ENCODE peak calls at places on chromosomes 4 and X, in nine cellular contexts. U is stomach, Y is breast epithelium, P is suprapubic skin, F is GM12892, V is sigmoid colon, S is transverse colon, M is HL-60, J is HCT116. E is an unnamed sample.

GRCh38 chr4:176927664-176928063 is 134.9 kb upstream of the VEGFC start:
- DNase-seq in J (no peak), M (no peak), P (no peak), V (no peak), S (no peak), U (no peak), Y (no peak), F (no peak), E (no peak)

GRCh38 chrX:46180258-46180687 is 364.9 kb downstream of the ZNF674 start:
- DNase-seq in V (no peak), Y (no peak), U (no peak), J (peak; percentile 85), P (no peak), S (no peak), F (no peak), M (peak; percentile 65), E (peak; percentile 11)

GRCh38 chrX:106611682-106612402 is at the start of gene RADX:
- DNase-seq in S (peak; percentile 86), Y (peak; percentile 62), V (peak; percentile 88), U (peak; percentile 83), P (peak; percentile 87), F (peak; percentile 25), J (peak; percentile 64), M (no peak), E (peak; percentile 36)

GRCh38 chr4:1979477-1980196 is 29.1 kb downstream of the NELFA start:
- DNase-seq in M (no peak), U (no peak), S (no peak), Y (no peak), V (no peak), P (no peak), J (no peak), F (no peak), E (no peak)

GRCh38 chrX:1394731-1395501 is 3.0 kb upstream of the SLC25A6 start:
- DNase-seq in J (no peak), V (peak; percentile 66), U (no peak), P (peak; percentile 66), Y (peak; percentile 44), S (no peak), F (no peak), M (no peak), E (peak; percentile 32)

GRCh38 chr4:148954011-148954749 is 512.0 kb upstream of the NR3C2 start:
- DNase-seq in F (no peak), J (no peak), M (no peak), Y (no peak), U (no peak), S (peak; percentile 18), V (no peak), P (no peak), E (no peak)

GRCh38 chrX:30649859-30650258 is 3.4 kb upstream of the GK start:
- DNase-seq in J (no peak), S (no peak), V (no peak), U (no peak), P (no peak), F (no peak), M (no peak), Y (no peak), E (no peak)

GRCh38 chr4:128516568-128516967 is 229.0 kb upstream of the PGRMC2 start:
- DNase-seq in P (no peak), F (no peak), J (no peak), M (no peak), U (no peak), S (no peak), Y (no peak), V (no peak), E (no peak)

GRCh38 chrX:276588-277171 is 4.5 kb upstream of the PLCXD1 start:
- DNase-seq in P (no peak), M (no peak), S (peak; percentile 49), V (peak; percentile 71), F (no peak), U (peak; percentile 67), Y (peak; percentile 84), J (no peak), E (peak; percentile 46)

GRCh38 chrX:68428431-68428830 is 4.9 kb downstream of the OPHN1 start:
- DNase-seq in U (no peak), J (no peak), P (no peak), M (no peak), F (no peak), V (no peak), Y (no peak), S (no peak), E (no peak)

GRCh38 chr4:55438314-55438713 is 42.6 kb downstream of the TMEM165 start:
- DNase-seq in P (no peak), U (no peak), Y (no peak), M (no peak), S (no peak), V (no peak), J (no peak), F (no peak), E (no peak)

GRCh38 chr4:158428242-158428641 is 93.4 kb upstream of the RXFP1 start:
- DNase-seq in P (no peak), U (no peak), V (no peak), F (no peak), M (no peak), S (no peak), Y (no peak), J (no peak), E (no peak)

GRCh38 chr4:2846172-2846571 is 2.5 kb downstream of the ADD1 start:
- DNase-seq in S (no peak), M (no peak), F (no peak), J (no peak), U (no peak), P (no peak), V (no peak), Y (no peak), E (no peak)

GRCh38 chrX:23668335-23668734 is 1.0 kb downstream of the PRDX4 start:
- DNase-seq in V (no peak), M (no peak), Y (no peak), F (no peak), U (no peak), S (no peak), J (no peak), P (no peak), E (no peak)

GRCh38 chrX:47481160-47481559 is 1.9 kb downstream of the ZNF41 start:
- DNase-seq in V (peak; percentile 35), J (no peak), P (no peak), Y (no peak), S (no peak), F (no peak), M (no peak), U (no peak), E (no peak)

GRCh38 chr4:74547042-74547441 is 102.1 kb downstream of the AREG start:
- DNase-seq in F (no peak), J (no peak), V (no peak), Y (no peak), P (no peak), U (no peak), M (no peak), S (no peak), E (no peak)

DNA sequence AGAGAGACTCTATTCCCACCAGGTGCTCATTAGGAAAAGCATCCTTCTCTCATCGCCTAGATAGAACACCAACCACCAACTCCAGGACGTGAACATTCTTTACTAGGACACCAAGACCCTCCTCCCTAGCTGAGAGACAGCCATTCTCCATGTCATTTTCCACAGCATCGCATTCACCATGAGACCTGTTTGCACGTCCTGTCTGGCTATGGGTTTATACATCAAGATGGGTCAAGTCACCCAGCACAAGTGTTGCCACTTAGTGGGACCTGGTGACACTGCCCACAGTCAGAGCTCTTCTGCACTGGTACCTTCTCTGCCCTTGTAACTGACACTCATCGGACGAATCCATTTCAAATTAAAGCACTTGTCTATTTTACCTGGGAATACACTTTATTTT is 17.5 kb downstream of the LRP2BP start:
- DNase-seq in M (no peak), S (no peak), F (no peak), J (no peak), Y (no peak), P (no peak), U (no peak), V (no peak), E (no peak)
- TF ChIP-seq POLR2AphosphoS5 in M (no peak), S (no peak), F (peak; percentile 69), J (no peak), Y (no peak), P (no peak), U (no peak), V (no peak), E (no peak)

GRCh38 chrX:140767646-140768045 is 58.1 kb downstream of the LINC00632 start:
- DNase-seq in F (no peak), P (no peak), J (no peak), S (no peak), M (no peak), U (no peak), Y (no peak), V (no peak), E (no peak)

GRCh38 chrX:140762061-140762460 is 52.5 kb downstream of the LINC00632 start:
- DNase-seq in S (peak; percentile 13), V (peak; percentile 61), P (no peak), J (no peak), Y (no peak), M (peak; percentile 7), F (no peak), U (peak; percentile 38), E (peak; percentile 21)

GRCh38 chrX:140765043-140765784 is 55.7 kb downstream of the LINC00632 start:
- DNase-seq in V (peak; percentile 58), P (no peak), U (no peak), Y (no peak), F (no peak), S (no peak), J (no peak), M (no peak), E (no peak)

GRCh38 chrX:140766024-140766611 is 56.6 kb downstream of the LINC00632 start:
- DNase-seq in P (peak; percentile 62), V (peak; percentile 61), S (peak; percentile 22), Y (no peak), U (peak; percentile 37), J (no peak), F (no peak), M (no peak), E (peak; percentile 21)

GRCh38 chrX:140764401-140764919 is 54.9 kb downstream of the LINC00632 start:
- DNase-seq in S (no peak), J (no peak), Y (no peak), M (no peak), F (no peak), V (peak; percentile 59), P (peak; percentile 61), U (no peak), E (no peak)
- TF ChIP-seq POLR2AphosphoS5 in S (no peak), J (no peak), Y (no peak), M (no peak), F (no peak), V (no peak), P (no peak), U (no peak), E (no peak)

GRCh38 chrX:74160816-74161215 is 143.2 kb upstream of the ZCCHC13 start:
- DNase-seq in V (no peak), Y (no peak), S (no peak), M (no peak), P (no peak), U (no peak), F (no peak), J (no peak), E (no peak)

GRCh38 chrX:74162199-74162598 is 141.8 kb upstream of the ZCCHC13 start:
- DNase-seq in V (no peak), S (no peak), U (no peak), Y (no peak), J (no peak), M (no peak), P (no peak), F (no peak), E (no peak)

GRCh38 chrX:74160358-74160757 is 143.6 kb upstream of the ZCCHC13 start:
- DNase-seq in S (no peak), U (no peak), M (no peak), P (no peak), J (no peak), Y (no peak), V (no peak), F (no peak), E (no peak)
- TF ChIP-seq POLR2AphosphoS5 in S (no peak), U (no peak), M (no peak), P (no peak), J (no peak), Y (no peak), V (no peak), F (no peak), E (no peak)

GRCh38 chr4:151324449-151325319 is 721 bp downstream of the SH3D19 start:
- DNase-seq in J (peak; percentile 90), M (no peak), P (peak; percentile 71), U (peak; percentile 48), V (peak; percentile 77), S (peak; percentile 78), F (no peak), Y (no peak), E (peak; percentile 26)
- TF ChIP-seq POLR2AphosphoS5 in J (peak; percentile 61), M (no peak), P (no peak), U (no peak), V (peak; percentile 37), S (peak; percentile 83), F (no peak), Y (no peak), E (no peak)

E was measured in K562.